ENCODE peak calls at places on chromosome 10, in five cellular contexts. One of them, this sample, is unnamed.

GRCh38 chr10:70903262-70903921 is 15.0 kb upstream of the PCBD1 start:
- DNase-seq in GM23248: peak; percentile 76
- DNase-seq in HEK293T: peak; percentile 76
- DNase-seq in AG08395: peak; percentile 73
- DNase-seq in lung microvascular endothelial cell: peak; percentile 59
- DNase-seq in this sample: peak; percentile 75

GRCh38 chr10:74153123-74153522 is 2.1 kb downstream of the ADK start:
- DNase-seq in AG08395: no peak
- DNase-seq in HEK293T: no peak
- DNase-seq in GM23248: peak; percentile 72
- DNase-seq in lung microvascular endothelial cell: no peak
- DNase-seq in this sample: peak; percentile 58

GRCh38 chr10:102701796-102702195 is 12.4 kb downstream of the ARL3 start:
- DNase-seq in lung microvascular endothelial cell: no peak
- DNase-seq in HEK293T: no peak
- DNase-seq in GM23248: no peak
- DNase-seq in AG08395: no peak
- DNase-seq in this sample: no peak

GRCh38 chr10:58951750-58952149 is 224.7 kb upstream of the PHYHIPL start:
- DNase-seq in lung microvascular endothelial cell: no peak
- DNase-seq in AG08395: peak; percentile 77
- DNase-seq in HEK293T: no peak
- DNase-seq in GM23248: peak; percentile 68
- DNase-seq in this sample: no peak

GRCh38 chr10:113099431-113100298 is 149.6 kb downstream of the TCF7L2 start:
- DNase-seq in GM23248: no peak
- DNase-seq in lung microvascular endothelial cell: peak; percentile 62
- DNase-seq in HEK293T: peak; percentile 36
- DNase-seq in AG08395: no peak
- DNase-seq in this sample: no peak

GRCh38 chr10:5596611-5597341 is 69.6 kb downstream of the ASB13 start:
- DNase-seq in GM23248: peak; percentile 77
- DNase-seq in lung microvascular endothelial cell: no peak
- DNase-seq in AG08395: peak; percentile 44
- DNase-seq in HEK293T: no peak
- DNase-seq in this sample: no peak

GRCh38 chr10:71931295-71931694 is 32.9 kb upstream of the CHST3 start:
- DNase-seq in AG08395: no peak
- DNase-seq in lung microvascular endothelial cell: no peak
- DNase-seq in GM23248: no peak
- DNase-seq in HEK293T: no peak
- DNase-seq in this sample: no peak

GRCh38 chr10:71344154-71344915 is 25.3 kb downstream of the SLC29A3 start:
- DNase-seq in GM23248: no peak
- DNase-seq in lung microvascular endothelial cell: no peak
- DNase-seq in AG08395: no peak
- DNase-seq in HEK293T: no peak
- DNase-seq in this sample: no peak

GRCh38 chr10:62819521-62819920 is 3.4 kb upstream of the EGR2 start:
- DNase-seq in lung microvascular endothelial cell: no peak
- DNase-seq in AG08395: no peak
- DNase-seq in HEK293T: no peak
- DNase-seq in GM23248: peak; percentile 21
- DNase-seq in this sample: no peak

GRCh38 chr10:21080246-21080645 is 183.1 kb upstream of the NEBL start:
- DNase-seq in GM23248: peak; percentile 25
- DNase-seq in AG08395: no peak
- DNase-seq in HEK293T: no peak
- DNase-seq in lung microvascular endothelial cell: no peak
- DNase-seq in this sample: no peak

GRCh38 chr10:130463876-130464360 is 327.7 kb downstream of the GLRX3 start:
- DNase-seq in HEK293T: no peak
- DNase-seq in AG08395: no peak
- DNase-seq in GM23248: no peak
- DNase-seq in lung microvascular endothelial cell: no peak
- DNase-seq in this sample: no peak

GRCh38 chr10:12799746-12800145 is 201.8 kb downstream of the CCDC3 start:
- DNase-seq in GM23248: no peak
- DNase-seq in lung microvascular endothelial cell: no peak
- DNase-seq in AG08395: no peak
- DNase-seq in HEK293T: no peak
- DNase-seq in this sample: no peak

GRCh38 chr10:132297521-132297920 is 10.2 kb downstream of the STK32C start:
- DNase-seq in lung microvascular endothelial cell: no peak
- DNase-seq in HEK293T: no peak
- DNase-seq in AG08395: no peak
- DNase-seq in GM23248: no peak
- DNase-seq in this sample: no peak

GRCh38 chr10:118594392-118595063 is 920 bp downstream of the PRLHR start:
- DNase-seq in lung microvascular endothelial cell: peak; percentile 21
- DNase-seq in GM23248: peak; percentile 57
- DNase-seq in HEK293T: no peak
- DNase-seq in AG08395: peak; percentile 32
- DNase-seq in this sample: peak; percentile 21

GRCh38 chr10:86290933-86291615 is 75.5 kb downstream of the GRID1 start:
- DNase-seq in lung microvascular endothelial cell: no peak
- DNase-seq in HEK293T: no peak
- DNase-seq in GM23248: no peak
- DNase-seq in AG08395: no peak
- DNase-seq in this sample: no peak

GRCh38 chr10:110008518-110009339 is 945 bp downstream of the ADD3 start:
- DNase-seq in HEK293T: no peak
- DNase-seq in lung microvascular endothelial cell: peak; percentile 9
- DNase-seq in AG08395: no peak
- DNase-seq in GM23248: peak; percentile 50
- DNase-seq in this sample: no peak

This sample was measured in K562.